ENCODE peak calls at places on chromosomes 12 and 14, in four cellular contexts. U, E, G and H are unnamed samples.
A peak's percentile ranks its signal among the peaks of the same experiment; 100 is the strongest.

GRCh38 chr12:82682326-82682725 is 4.4 kb upstream of the TMTC2 start:
- DNase-seq in G (no peak), E (no peak), U (peak; percentile 33), H (no peak)

GRCh38 chr14:98077176-98077575 is 1194.8 kb downstream of the BCL11B start:
- DNase-seq in E (no peak), G (no peak), U (no peak), H (no peak)

GRCh38 chr12:19507823-19508222 is 68.5 kb downstream of the AEBP2 start:
- DNase-seq in U (no peak), E (no peak), G (peak; percentile 22), H (no peak)

GRCh38 chr14:94771906-94772468 is 2.1 kb upstream of the GSC start:
- DNase-seq in G (no peak), U (peak; percentile 56), E (no peak), H (no peak)

GRCh38 chr12:19018302-19018980 is 111.1 kb upstream of the PLEKHA5 start:
- DNase-seq in U (no peak), E (peak; percentile 85), G (peak; percentile 10), H (peak; percentile 13)

GRCh38 chr14:31894351-31894750 is 182.8 kb upstream of the ARHGAP5 start:
- DNase-seq in E (no peak), U (no peak), G (no peak), H (no peak)

GRCh38 chr12:110804406-110804805 is 42.4 kb upstream of the CCDC63 start:
- DNase-seq in E (no peak), G (no peak), U (no peak), H (no peak)

GRCh38 chr14:96267916-96268315 is 11.9 kb downstream of the BDKRB1 start:
- DNase-seq in G (no peak), E (no peak), U (no peak), H (no peak)

GRCh38 chr14:34966413-34966812 is 16.4 kb upstream of the SRP54 start:
- DNase-seq in G (no peak), E (no peak), U (no peak), H (no peak)

GRCh38 chr12:31897791-31898503 is 61.3 kb upstream of the RESF1 start:
- DNase-seq in U (peak; percentile 29), G (no peak), E (peak; percentile 28), H (peak; percentile 92)

GRCh38 chr12:132812631-132813305 is 15.9 kb downstream of the GOLGA3 start:
- DNase-seq in G (no peak), E (peak; percentile 71), U (no peak), H (peak; percentile 93)

GRCh38 chr12:68368332-68368731 is 36.2 kb upstream of the MDM1 start:
- DNase-seq in U (no peak), G (no peak), E (no peak), H (no peak)